ENCODE peak calls at places on chromosome 16, in five cellular contexts. S is stimulated activated CD4-positive, alpha-beta T cell treated with anti-CD3 and anti-CD28 coated beads, Interleukin-12 subunit alpha, Interleukin-12 subunit beta, amount 100 ng/mL, for 48 hours; M is skeletal muscle cell; H is fibroblast of pulmonary artery; N is NCI-H510A treated with DMSO at 0.1 percent for 48 hours. L is an unnamed sample.

GRCh38 chr16:50323335-50324011 is 45.3 kb downstream of the BRD7 start:
- DNase-seq in S (no peak), N (peak), M (peak), H (peak), L (no peak)

GRCh38 chr16:82005491-82005830 is 5.8 kb downstream of the SDR42E1 start:
- DNase-seq in N (no peak), H (no peak), M (no peak), S (no peak), L (no peak)

GRCh38 chr16:52090080-52090479 is 456.9 kb downstream of the TOX3 start:
- DNase-seq in M (no peak), N (no peak), H (no peak), S (no peak), L (no peak)

GRCh38 chr16:67528870-67529638 is 425 bp downstream of the RIPOR1 start:
- DNase-seq in N (no peak), M (no peak), S (no peak), H (peak), L (no peak)

GRCh38 chr16:2195316-2196161 is 866 bp downstream of the CASKIN1 start:
- DNase-seq in S (no peak), M (no peak), H (no peak), N (no peak), L (no peak)

GRCh38 chr16:77788196-77789084 is at the start of gene VAT1L:
- DNase-seq in N (peak), S (peak), H (peak), M (no peak), L (no peak)

GRCh38 chr16:87952751-87953150 is 1.5 kb downstream of the BANP start:
- DNase-seq in S (no peak), N (no peak), H (no peak), M (no peak), L (no peak)

GRCh38 chr16:71629617-71630016 is 3.6 kb downstream of the MARVELD3 start:
- DNase-seq in N (peak), M (no peak), H (no peak), S (no peak), L (no peak)

GRCh38 chr16:12231666-12232065 is 255.1 kb downstream of the SNX29 start:
- DNase-seq in N (no peak), M (no peak), S (no peak), H (peak), L (no peak)

GRCh38 chr16:82156761-82157654 is 13.0 kb downstream of the MPHOSPH6 start:
- DNase-seq in M (no peak), N (no peak), S (no peak), H (peak), L (no peak)

GRCh38 chr16:11613381-11614303 is 26.9 kb upstream of the LITAF start:
- DNase-seq in M (no peak), H (peak), S (no peak), N (no peak), L (no peak)

GRCh38 chr16:84663433-84664101 is 15.3 kb downstream of the KLHL36 start:
- DNase-seq in H (no peak), M (no peak), S (no peak), N (no peak), L (no peak)